ENCODE peak calls at places on chromosomes 4 and X, in six cellular contexts. One of them, this sample, is unnamed.

GRCh38 chr4:17059192-17059634 is 160.8 kb upstream of the LDB2 start:
- DNase-seq in effector memory CD4-positive, alpha-beta T cell: no peak
- DNase-seq in stimulated activated CD4-positive, alpha-beta T cell treated with anti-CD3 and anti-CD28 coated beads, Interleukin-4, amount 100 ng/mL, for 1 hour: no peak
- DNase-seq in NCI-H446: no peak
- DNase-seq in AG04449: no peak
- DNase-seq in GM04503: no peak
- DNase-seq in this sample: no peak

GRCh38 chr4:182238355-182238931 is 4.8 kb upstream of the TENM3 start:
- DNase-seq in NCI-H446: no peak
- DNase-seq in AG04449: no peak
- DNase-seq in stimulated activated CD4-positive, alpha-beta T cell treated with anti-CD3 and anti-CD28 coated beads, Interleukin-4, amount 100 ng/mL, for 1 hour: no peak
- DNase-seq in GM04503: no peak
- DNase-seq in effector memory CD4-positive, alpha-beta T cell: no peak
- DNase-seq in this sample: no peak

GRCh38 chr4:164408831-164409230 is 345.1 kb upstream of the SMIM31 start:
- DNase-seq in GM04503: no peak
- DNase-seq in effector memory CD4-positive, alpha-beta T cell: no peak
- DNase-seq in AG04449: no peak
- DNase-seq in NCI-H446: no peak
- DNase-seq in stimulated activated CD4-positive, alpha-beta T cell treated with anti-CD3 and anti-CD28 coated beads, Interleukin-4, amount 100 ng/mL, for 1 hour: no peak
- DNase-seq in this sample: no peak

GRCh38 chrX:96987228-96987627 is 103.5 kb downstream of the RPA4 start:
- DNase-seq in stimulated activated CD4-positive, alpha-beta T cell treated with anti-CD3 and anti-CD28 coated beads, Interleukin-4, amount 100 ng/mL, for 1 hour: no peak
- DNase-seq in effector memory CD4-positive, alpha-beta T cell: no peak
- DNase-seq in AG04449: no peak
- DNase-seq in GM04503: no peak
- DNase-seq in NCI-H446: no peak
- DNase-seq in this sample: no peak

GRCh38 chr4:32025840-32026459 is 1305.8 kb downstream of the PCDH7 start:
- DNase-seq in stimulated activated CD4-positive, alpha-beta T cell treated with anti-CD3 and anti-CD28 coated beads, Interleukin-4, amount 100 ng/mL, for 1 hour: no peak
- DNase-seq in AG04449: no peak
- DNase-seq in NCI-H446: no peak
- DNase-seq in effector memory CD4-positive, alpha-beta T cell: no peak
- DNase-seq in GM04503: no peak
- DNase-seq in this sample: no peak

GRCh38 chr4:24471623-24472510 is 112.5 kb downstream of the DHX15 start:
- DNase-seq in GM04503: no peak
- DNase-seq in effector memory CD4-positive, alpha-beta T cell: no peak
- DNase-seq in stimulated activated CD4-positive, alpha-beta T cell treated with anti-CD3 and anti-CD28 coated beads, Interleukin-4, amount 100 ng/mL, for 1 hour: peak
- DNase-seq in AG04449: no peak
- DNase-seq in NCI-H446: no peak
- DNase-seq in this sample: no peak

GRCh38 chr4:29047341-29048041 is 1672.7 kb upstream of the PCDH7 start:
- DNase-seq in stimulated activated CD4-positive, alpha-beta T cell treated with anti-CD3 and anti-CD28 coated beads, Interleukin-4, amount 100 ng/mL, for 1 hour: peak
- DNase-seq in NCI-H446: no peak
- DNase-seq in AG04449: no peak
- DNase-seq in effector memory CD4-positive, alpha-beta T cell: no peak
- DNase-seq in GM04503: no peak
- DNase-seq in this sample: no peak

GRCh38 chrX:16828126-16828908 is 41.8 kb downstream of the RBBP7 start:
- DNase-seq in AG04449: no peak
- DNase-seq in GM04503: no peak
- DNase-seq in NCI-H446: no peak
- DNase-seq in effector memory CD4-positive, alpha-beta T cell: no peak
- DNase-seq in stimulated activated CD4-positive, alpha-beta T cell treated with anti-CD3 and anti-CD28 coated beads, Interleukin-4, amount 100 ng/mL, for 1 hour: no peak
- DNase-seq in this sample: no peak

GRCh38 chr4:16884673-16885460 is 13.6 kb downstream of the LDB2 start:
- DNase-seq in GM04503: no peak
- DNase-seq in AG04449: no peak
- DNase-seq in stimulated activated CD4-positive, alpha-beta T cell treated with anti-CD3 and anti-CD28 coated beads, Interleukin-4, amount 100 ng/mL, for 1 hour: no peak
- DNase-seq in effector memory CD4-positive, alpha-beta T cell: no peak
- DNase-seq in NCI-H446: no peak
- DNase-seq in this sample: no peak

GRCh38 chrX:20253232-20253543 is 13.5 kb downstream of the RPS6KA3 start:
- DNase-seq in stimulated activated CD4-positive, alpha-beta T cell treated with anti-CD3 and anti-CD28 coated beads, Interleukin-4, amount 100 ng/mL, for 1 hour: no peak
- DNase-seq in NCI-H446: no peak
- DNase-seq in effector memory CD4-positive, alpha-beta T cell: no peak
- DNase-seq in AG04449: no peak
- DNase-seq in GM04503: no peak
- DNase-seq in this sample: no peak

GRCh38 chr4:148515248-148515647 is 73.0 kb upstream of the NR3C2 start:
- DNase-seq in effector memory CD4-positive, alpha-beta T cell: no peak
- DNase-seq in AG04449: no peak
- DNase-seq in stimulated activated CD4-positive, alpha-beta T cell treated with anti-CD3 and anti-CD28 coated beads, Interleukin-4, amount 100 ng/mL, for 1 hour: no peak
- DNase-seq in NCI-H446: no peak
- DNase-seq in GM04503: no peak
- DNase-seq in this sample: no peak

GRCh38 chr4:8739820-8740665 is 131.6 kb downstream of the HMX1 start:
- DNase-seq in GM04503: no peak
- DNase-seq in NCI-H446: no peak
- DNase-seq in AG04449: no peak
- DNase-seq in stimulated activated CD4-positive, alpha-beta T cell treated with anti-CD3 and anti-CD28 coated beads, Interleukin-4, amount 100 ng/mL, for 1 hour: no peak
- DNase-seq in effector memory CD4-positive, alpha-beta T cell: no peak
- DNase-seq in this sample: peak

GRCh38 chr4:8836664-8837171 is 34.9 kb downstream of the HMX1 start:
- DNase-seq in GM04503: no peak
- DNase-seq in AG04449: no peak
- DNase-seq in stimulated activated CD4-positive, alpha-beta T cell treated with anti-CD3 and anti-CD28 coated beads, Interleukin-4, amount 100 ng/mL, for 1 hour: no peak
- DNase-seq in NCI-H446: no peak
- DNase-seq in effector memory CD4-positive, alpha-beta T cell: no peak
- DNase-seq in this sample: no peak

GRCh38 chr4:161856711-161857326 is 307.0 kb downstream of the FSTL5 start:
- DNase-seq in NCI-H446: no peak
- DNase-seq in GM04503: no peak
- DNase-seq in effector memory CD4-positive, alpha-beta T cell: no peak
- DNase-seq in AG04449: no peak
- DNase-seq in stimulated activated CD4-positive, alpha-beta T cell treated with anti-CD3 and anti-CD28 coated beads, Interleukin-4, amount 100 ng/mL, for 1 hour: no peak
- DNase-seq in this sample: no peak

GRCh38 chrX:116317409-116317808 is 119.0 kb upstream of the SLC6A14 start:
- DNase-seq in effector memory CD4-positive, alpha-beta T cell: no peak
- DNase-seq in AG04449: no peak
- DNase-seq in stimulated activated CD4-positive, alpha-beta T cell treated with anti-CD3 and anti-CD28 coated beads, Interleukin-4, amount 100 ng/mL, for 1 hour: no peak
- DNase-seq in NCI-H446: no peak
- DNase-seq in GM04503: no peak
- DNase-seq in this sample: peak

GRCh38 chr4:110139815-110140214 is 58.6 kb downstream of the ELOVL6 start:
- DNase-seq in NCI-H446: no peak
- DNase-seq in effector memory CD4-positive, alpha-beta T cell: no peak
- DNase-seq in stimulated activated CD4-positive, alpha-beta T cell treated with anti-CD3 and anti-CD28 coated beads, Interleukin-4, amount 100 ng/mL, for 1 hour: no peak
- DNase-seq in GM04503: no peak
- DNase-seq in AG04449: no peak
- DNase-seq in this sample: no peak

GRCh38 chr4:13470379-13470778 is 13.8 kb downstream of the RAB28 start:
- DNase-seq in AG04449: no peak
- DNase-seq in NCI-H446: no peak
- DNase-seq in effector memory CD4-positive, alpha-beta T cell: no peak
- DNase-seq in stimulated activated CD4-positive, alpha-beta T cell treated with anti-CD3 and anti-CD28 coated beads, Interleukin-4, amount 100 ng/mL, for 1 hour: no peak
- DNase-seq in GM04503: no peak
- DNase-seq in this sample: no peak

GRCh38 chrX:109475174-109475891 is 6.6 kb downstream of the GUCY2F start:
- DNase-seq in stimulated activated CD4-positive, alpha-beta T cell treated with anti-CD3 and anti-CD28 coated beads, Interleukin-4, amount 100 ng/mL, for 1 hour: no peak
- DNase-seq in effector memory CD4-positive, alpha-beta T cell: no peak
- DNase-seq in GM04503: peak
- DNase-seq in NCI-H446: no peak
- DNase-seq in AG04449: no peak
- DNase-seq in this sample: peak

This sample was measured in stomach.